ENCODE peak calls at places on chromosomes 13 and 19, in eight cellular contexts. J is RWPE1, G is esophagus squamous epithelium, R is kidney, S is fibroblast of lung, F is ovary, M is ascending aorta, O is stomach. C is an unnamed sample.

GRCh38 chr13:94548382-94549240 is 47.3 kb downstream of the TGDS start:
- DNase-seq in J (peak), F (peak), O (peak), R (peak), G (no peak), M (no peak), S (peak), C (no peak)

GRCh38 chr13:46181799-46182490 is at the start of gene LCP1:
- DNase-seq in O (peak), S (no peak), J (no peak), R (no peak), G (peak), M (peak), F (no peak), C (no peak)

GRCh38 chr19:1045247-1045603 is 5.3 kb downstream of the ABCA7 start:
- DNase-seq in F (no peak), G (no peak), M (no peak), S (no peak), O (peak), J (no peak), R (peak), C (no peak)

GRCh38 chr13:81596224-81596753 is 1255.4 kb upstream of the SPRY2 start:
- DNase-seq in S (no peak), O (no peak), G (no peak), M (no peak), J (no peak), F (no peak), R (no peak), C (no peak)

GRCh38 chr19:2245273-2245672 is 3.9 kb upstream of the AMH start:
- DNase-seq in J (no peak), F (no peak), R (peak), O (no peak), G (no peak), S (no peak), M (no peak), C (no peak)

GRCh38 chr13:94549241-94550029 is 46.5 kb downstream of the TGDS start:
- DNase-seq in R (peak), M (peak), J (peak), O (peak), S (peak), F (peak), G (peak), C (peak)

GRCh38 chr13:65330287-65330686 is 1899.8 kb downstream of the PCDH9 start:
- DNase-seq in R (peak), F (no peak), G (no peak), S (no peak), M (no peak), O (no peak), J (no peak), C (no peak)

GRCh38 chr19:16608290-16608704 is 19.7 kb downstream of the MED26 start:
- DNase-seq in S (peak), O (no peak), F (no peak), M (peak), R (no peak), J (peak), G (no peak), C (peak)

GRCh38 chr13:79936368-79937136 is 404.4 kb downstream of the SPRY2 start:
- DNase-seq in R (peak), G (no peak), O (no peak), M (peak), J (peak), S (peak), F (no peak), C (peak)

GRCh38 chr13:90091611-90092010 is 1255.9 kb upstream of the MIR17HG start:
- DNase-seq in S (no peak), F (no peak), R (no peak), G (no peak), J (no peak), O (no peak), M (no peak), C (no peak)

GRCh38 chr13:20391597-20392452 is 133.8 kb downstream of the CRYL1 start:
- DNase-seq in M (no peak), G (no peak), O (no peak), F (no peak), R (no peak), S (no peak), J (peak), C (no peak)

GRCh38 chr13:83024955-83025594 is 857.2 kb downstream of the SLITRK1 start:
- DNase-seq in O (no peak), M (no peak), J (no peak), G (no peak), R (no peak), F (no peak), S (peak), C (no peak)

GRCh38 chr13:26019881-26020535 is 31.8 kb downstream of the SHISA2 start:
- DNase-seq in S (peak), R (no peak), O (no peak), M (no peak), J (no peak), G (no peak), F (no peak), C (peak)

GRCh38 chr13:94947965-94948371 is 235.6 kb upstream of the SOX21 start:
- DNase-seq in J (no peak), S (peak), F (no peak), O (no peak), R (no peak), G (no peak), M (no peak), C (no peak)

GRCh38 chr13:45393941-45394570 is 24.1 kb downstream of the SLC25A30 start:
- DNase-seq in R (no peak), F (no peak), G (no peak), M (peak), O (peak), S (peak), J (peak), C (no peak)

GRCh38 chr19:3544742-3545668 is 6.0 kb downstream of the TEKTIP1 start:
- DNase-seq in J (peak), S (no peak), R (peak), O (peak), M (peak), G (no peak), F (peak), C (no peak)

GRCh38 chr19:2223959-2224358 is 12.2 kb downstream of the PLEKHJ1 start:
- DNase-seq in S (no peak), F (no peak), J (no peak), O (no peak), M (no peak), R (no peak), G (no peak), C (no peak)

GRCh38 chr13:94435604-94436226 is 43.8 kb downstream of the DCT start:
- DNase-seq in S (peak), R (no peak), G (no peak), J (peak), F (no peak), O (no peak), M (no peak), C (no peak)

GRCh38 chr19:45251452-45252354 is 632 bp downstream of the MARK4 start:
- DNase-seq in O (no peak), R (peak), S (no peak), J (peak), G (no peak), M (no peak), F (peak), C (no peak)

GRCh38 chr13:33624740-33625139 is 193.2 kb upstream of the RFC3 start:
- DNase-seq in F (no peak), O (no peak), R (no peak), J (no peak), M (no peak), G (no peak), S (no peak), C (no peak)

GRCh38 chr13:102648046-102648445 is 46.8 kb downstream of the METTL21C start:
- DNase-seq in G (no peak), R (no peak), F (no peak), S (no peak), M (no peak), J (no peak), O (no peak), C (no peak)

GRCh38 chr13:70357031-70357430 is 248.8 kb upstream of the KLHL1 start:
- DNase-seq in S (no peak), F (no peak), G (no peak), R (no peak), J (no peak), M (no peak), O (no peak), C (no peak)

GRCh38 chr13:110360598-110360997 is 53.5 kb downstream of the COL4A2 start:
- DNase-seq in F (no peak), M (peak), S (no peak), R (no peak), J (no peak), G (no peak), O (no peak), C (no peak)

GRCh38 chr19:2332341-2333026 is 4.0 kb downstream of the SPPL2B start:
- DNase-seq in R (peak), S (no peak), O (no peak), M (no peak), G (no peak), F (no peak), J (no peak), C (no peak)

GRCh38 chr19:45526143-45526542 is 18.9 kb downstream of the VASP start:
- DNase-seq in F (peak), O (peak), R (peak), G (no peak), M (no peak), S (peak), J (peak), C (peak)

GRCh38 chr13:94210826-94211225 is 268.7 kb downstream of the DCT start:
- DNase-seq in O (no peak), S (no peak), M (no peak), R (no peak), G (no peak), F (no peak), J (no peak), C (no peak)

GRCh38 chr13:25752957-25753540 is 298.8 kb downstream of the SHISA2 start:
- DNase-seq in F (no peak), S (peak), G (no peak), O (peak), J (peak), M (peak), R (no peak), C (peak)

GRCh38 chr13:58056411-58056810 is 424.9 kb downstream of the PCDH17 start:
- DNase-seq in O (no peak), G (no peak), F (no peak), M (no peak), S (no peak), J (peak), R (no peak), C (no peak)

GRCh38 chr19:56333506-56333905 is 18.9 kb upstream of the ZSCAN5A start:
- DNase-seq in M (no peak), R (no peak), O (peak), S (peak), F (no peak), J (peak), G (no peak), C (peak)

DNA sequence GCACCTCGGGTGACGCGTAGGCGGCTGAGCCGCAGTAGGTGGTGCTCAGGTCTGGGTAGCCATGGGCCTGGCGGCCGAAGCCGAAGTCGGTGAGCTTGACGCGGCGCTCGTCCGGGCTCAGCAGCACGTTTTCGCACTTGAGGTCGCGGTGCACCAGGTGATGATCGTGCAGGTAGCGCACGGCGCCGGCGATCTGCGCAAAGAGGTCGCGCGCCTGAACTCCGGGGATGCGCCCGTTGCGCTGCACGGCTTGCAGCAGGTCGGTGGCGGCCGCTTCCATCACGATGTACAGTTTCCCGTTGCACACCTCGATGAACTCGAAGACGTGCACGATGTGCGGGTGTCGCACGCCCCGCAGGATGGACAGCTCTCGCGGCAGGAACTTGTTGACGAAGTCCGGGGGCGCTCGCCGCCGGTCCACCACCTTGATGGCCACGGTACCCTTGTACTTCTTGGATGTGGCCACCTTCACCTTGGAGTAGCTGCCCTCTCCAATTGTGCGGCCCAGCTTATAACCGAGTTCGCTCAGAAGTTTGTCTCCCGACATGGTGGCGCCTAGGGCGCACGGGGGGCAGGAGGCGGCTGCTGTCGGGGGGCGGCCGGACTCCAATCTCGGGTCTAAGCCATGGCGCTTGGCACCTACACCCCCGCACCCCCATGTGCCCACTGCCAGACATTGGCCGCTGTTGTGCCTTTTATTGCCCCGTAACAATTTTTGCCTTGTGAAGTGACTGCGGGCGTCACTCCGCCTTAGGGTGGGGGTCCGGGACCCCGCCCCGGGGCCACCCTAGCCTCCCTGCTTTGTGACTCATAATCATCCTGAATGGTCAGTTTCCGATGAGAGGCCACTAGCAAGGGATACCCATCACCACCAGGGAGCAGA is at the start of gene TSSK6:
- DNase-seq in F (peak), O (no peak), J (peak), G (no peak), S (no peak), M (no peak), R (peak), C (no peak)
- H3K27ac ChIP-seq in F (no peak), O (peak), J (peak), G (peak), S (peak), M (peak), R (peak), C (peak)

GRCh38 chr13:36190771-36191170 is 23.6 kb downstream of the SOHLH2 start:
- DNase-seq in R (no peak), F (no peak), J (no peak), S (peak), M (no peak), O (no peak), G (no peak), C (no peak)
- TF ChIP-seq CTCF in R (no peak), F (no peak), J (no peak), S (no peak), M (no peak), O (no peak), G (no peak), C (no peak)

DNA sequence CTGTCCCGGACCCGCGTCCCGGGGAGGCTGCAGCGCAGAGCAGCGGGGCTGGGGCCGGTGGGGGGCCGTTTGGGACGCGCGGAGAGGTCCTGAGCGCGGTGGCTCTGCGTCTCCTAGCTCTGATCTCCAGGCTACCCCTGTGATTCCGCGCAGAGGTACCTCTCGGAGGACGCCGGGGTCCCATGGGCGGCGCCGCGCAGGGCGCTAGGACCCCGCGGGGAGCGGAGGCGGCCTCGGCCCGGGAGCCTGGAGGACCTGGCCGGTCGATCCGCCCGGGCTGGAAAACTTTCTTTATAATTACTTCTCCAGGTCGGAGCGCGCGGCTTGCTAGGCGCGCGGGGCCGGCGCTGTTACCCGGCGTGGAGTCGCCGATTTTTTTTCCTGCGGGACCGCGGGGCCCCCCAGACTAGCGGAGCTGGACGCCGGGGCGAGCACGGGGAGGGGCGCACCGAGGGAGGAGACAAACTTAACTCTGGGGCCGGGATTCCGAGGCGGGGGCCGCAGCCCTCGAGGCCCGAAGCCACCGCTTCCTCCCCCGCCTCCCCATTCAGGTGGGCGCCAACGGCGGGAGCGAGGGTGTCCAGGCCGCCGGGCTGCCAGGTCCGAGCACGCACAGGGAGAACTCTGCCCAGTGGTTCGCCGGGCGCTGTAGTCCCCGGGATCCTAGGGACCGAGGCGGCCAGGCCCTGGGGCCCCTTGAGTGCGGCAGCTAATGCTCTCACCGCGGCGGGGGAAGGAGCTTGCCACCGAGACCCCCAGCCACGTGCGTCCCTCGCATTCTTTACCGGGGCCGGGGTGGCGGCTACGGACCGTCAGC is 848 bp upstream of the CEBPA start:
- DNase-seq in J (peak), G (no peak), R (peak), F (peak), O (peak), M (peak), S (peak), C (peak)
- H3K27ac ChIP-seq in J (peak), G (peak), R (peak), F (no peak), O (peak), M (peak), S (no peak), C (no peak)

DNA sequence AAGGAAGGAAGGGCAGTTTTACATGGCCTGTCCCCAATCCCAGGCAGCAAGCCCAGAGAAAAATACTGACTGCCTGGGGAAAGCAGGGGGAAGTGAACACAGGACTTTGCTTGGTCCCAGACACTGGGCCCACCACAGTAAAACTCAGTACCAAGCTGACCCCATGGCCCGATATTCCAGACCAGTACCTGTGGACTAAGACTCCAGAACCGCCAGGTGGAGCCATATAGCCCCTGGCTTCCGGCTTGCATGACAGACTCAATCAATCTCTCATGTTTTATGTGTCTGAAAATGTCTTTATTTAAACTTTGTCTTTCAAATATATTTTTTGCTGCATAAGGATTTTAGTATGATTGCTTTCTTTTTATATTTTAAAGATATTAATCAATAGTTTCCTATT is 767.9 kb upstream of the SLITRK6 start:
- DNase-seq in M (no peak), J (no peak), F (no peak), S (no peak), O (no peak), R (no peak), G (no peak), C (no peak)
- TF ChIP-seq CTCF in M (no peak), J (no peak), F (no peak), S (no peak), O (no peak), R (no peak), G (no peak), C (peak)

DNA sequence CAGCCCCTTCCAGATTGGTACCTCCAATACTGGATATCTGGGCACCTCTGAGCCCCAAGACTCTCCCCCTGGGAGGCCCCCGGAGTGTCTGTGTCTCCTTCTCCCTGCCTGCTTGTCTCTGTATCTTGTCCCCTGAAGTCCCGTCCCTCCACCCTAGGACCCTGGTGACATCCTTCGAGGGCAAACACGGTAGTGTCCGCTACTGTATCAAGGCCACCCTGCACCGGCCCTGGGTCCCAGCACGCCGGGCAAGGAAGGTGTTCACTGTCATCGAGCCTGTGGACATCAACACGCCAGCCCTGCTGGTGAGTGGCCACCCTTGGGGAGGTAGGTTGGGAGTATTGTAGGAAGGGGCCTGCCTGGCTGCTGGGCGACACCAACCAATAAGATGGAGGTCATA is 844 bp downstream of the ARRDC2 start:
- DNase-seq in G (no peak), M (no peak), J (no peak), O (no peak), R (no peak), S (no peak), F (no peak), C (no peak)
- H3K27ac ChIP-seq in G (peak), M (peak), J (peak), O (peak), R (peak), S (no peak), F (no peak), C (no peak)

GRCh38 chr13:111409413-111409812 is 89.0 kb downstream of the TEX29 start:
- DNase-seq in R (no peak), F (no peak), G (no peak), S (no peak), J (no peak), O (no peak), M (no peak), C (no peak)
- TF ChIP-seq CTCF in R (no peak), F (no peak), G (no peak), S (no peak), J (no peak), O (no peak), M (no peak), C (no peak)